ENCODE peak calls at places on chromosome 2, in seven cellular contexts. O, R, L, H, M, C and P are unnamed samples.

GRCh38 chr2:26298638-26299393 is 47.1 kb upstream of the SELENOI start:
- DNase-seq in O (no peak), R (no peak), L (no peak), H (no peak), M (peak; percentile 48), C (no peak), P (peak; percentile 59)

GRCh38 chr2:19416784-19417684 is 58.6 kb upstream of the OSR1 start:
- DNase-seq in O (no peak), R (peak; percentile 55), L (no peak), H (no peak), M (no peak), C (no peak), P (no peak)

GRCh38 chr2:223654384-223654915 is 52.3 kb upstream of the SCG2 start:
- DNase-seq in O (no peak), R (no peak), L (no peak), H (no peak), M (peak; percentile 16), C (no peak), P (peak; percentile 63)

GRCh38 chr2:118249970-118250369 is 161.7 kb downstream of the INSIG2 start:
- DNase-seq in O (no peak), R (no peak), L (peak; percentile 70), H (no peak), M (peak; percentile 6), C (no peak), P (peak; percentile 36)

GRCh38 chr2:9780368-9781130 is 62.7 kb upstream of the TAF1B start:
- DNase-seq in O (no peak), R (no peak), L (peak; percentile 89), H (no peak), M (no peak), C (no peak), P (no peak)

GRCh38 chr2:159251296-159252173 is 35.0 kb downstream of the WDSUB1 start:
- DNase-seq in O (no peak), R (no peak), L (no peak), H (no peak), M (no peak), C (no peak), P (no peak)

GRCh38 chr2:109471656-109472055 is 142.1 kb downstream of the SEPTIN10 start:
- DNase-seq in O (no peak), R (no peak), L (no peak), H (no peak), M (no peak), C (no peak), P (no peak)

GRCh38 chr2:124258481-124258880 is 233.4 kb downstream of the CNTNAP5 start:
- DNase-seq in O (no peak), R (no peak), L (no peak), H (no peak), M (peak; percentile 29), C (no peak), P (peak; percentile 95)

GRCh38 chr2:54920660-54921059 is 129.6 kb downstream of the RTN4 start:
- DNase-seq in O (no peak), R (no peak), L (no peak), H (no peak), M (no peak), C (no peak), P (no peak)

GRCh38 chr2:69054431-69054830 is 41.5 kb downstream of the ANTXR1 start:
- DNase-seq in O (no peak), R (no peak), L (no peak), H (no peak), M (peak; percentile 70), C (no peak), P (peak; percentile 48)

GRCh38 chr2:171523339-171523931 is 1.2 kb downstream of the CYBRD1 start:
- DNase-seq in O (peak; percentile 38), R (peak; percentile 83), L (peak; percentile 93), H (peak; percentile 63), M (peak; percentile 81), C (no peak), P (peak; percentile 88)

GRCh38 chr2:141323571-141323970 is 807.2 kb downstream of the LRP1B start:
- DNase-seq in O (no peak), R (no peak), L (no peak), H (no peak), M (no peak), C (no peak), P (no peak)

GRCh38 chr2:237739101-237739500 is 59.5 kb upstream of the RBM44 start:
- DNase-seq in O (no peak), R (peak; percentile 85), L (no peak), H (no peak), M (no peak), C (no peak), P (peak; percentile 48)

GRCh38 chr2:146004470-146004869 is 1484.6 kb upstream of the ZEB2 start:
- DNase-seq in O (no peak), R (no peak), L (no peak), H (no peak), M (peak; percentile 83), C (no peak), P (peak; percentile 71)

GRCh38 chr2:62344472-62344871 is 148.6 kb downstream of the B3GNT2 start:
- DNase-seq in O (no peak), R (no peak), L (no peak), H (no peak), M (no peak), C (no peak), P (no peak)

GRCh38 chr2:20483496-20483895 is 36.6 kb downstream of the RHOB start:
- DNase-seq in O (no peak), R (peak; percentile 43), L (peak; percentile 20), H (no peak), M (no peak), C (no peak), P (peak; percentile 30)